ENCODE peak calls at places on chromosome 4, in ten cellular contexts. M is ovary; K is iris pigment epithelial cell; V is GM04503; W is cerebellar nuclear complex; F is activated T-cell treated with anti-CD3 and anti-CD28 coated beads, Interleukin-2, amount 50 U/mL, for 72 hours; U is AG09319; H is transverse colon; B is putamen; Q is hippocampal formation. L is an unnamed sample.

GRCh38 chr4:124061413-124061812 is 651.1 kb downstream of the ANKRD50 start:
- DNase-seq in F (no peak), W (no peak), H (no peak), U (peak), M (no peak), K (peak), Q (no peak), B (no peak), V (no peak), L (no peak)

GRCh38 chr4:19583827-19584569 is 667.7 kb upstream of the SLIT2 start:
- DNase-seq in F (no peak), B (no peak), K (peak), U (no peak), H (no peak), V (no peak), Q (no peak), W (no peak), M (no peak), L (no peak)

GRCh38 chr4:20428410-20429160 is 176.9 kb downstream of the SLIT2 start:
- DNase-seq in K (peak), M (no peak), Q (no peak), U (no peak), H (no peak), F (no peak), V (no peak), W (no peak), B (peak), L (no peak)

GRCh38 chr4:96736352-96736889 is 896.5 kb downstream of the PDHA2 start:
- DNase-seq in W (no peak), H (no peak), F (no peak), V (no peak), U (no peak), M (no peak), K (peak), B (no peak), Q (no peak), L (no peak)

GRCh38 chr4:88320780-88321373 is 36.5 kb upstream of the PPM1K start:
- DNase-seq in V (no peak), U (no peak), M (no peak), W (no peak), B (peak), H (peak), K (peak), F (peak), Q (peak), L (peak)

GRCh38 chr4:113574636-113575103 is 186.9 kb downstream of the CAMK2D start:
- DNase-seq in M (no peak), V (peak), H (no peak), U (no peak), W (no peak), F (no peak), Q (no peak), B (no peak), K (peak), L (no peak)

GRCh38 chr4:143559757-143560147 is 46.2 kb downstream of the SMARCA5 start:
- DNase-seq in K (no peak), V (no peak), U (no peak), W (no peak), H (no peak), M (peak), B (no peak), F (peak), Q (no peak), L (peak)

GRCh38 chr4:114318309-114318708 is 280.3 kb upstream of the UGT8 start:
- DNase-seq in F (no peak), Q (no peak), W (no peak), U (peak), V (no peak), H (no peak), M (no peak), K (peak), B (no peak), L (no peak)

GRCh38 chr4:145248971-145249370 is 68.6 kb upstream of the OTUD4 start:
- DNase-seq in V (no peak), U (no peak), F (no peak), H (no peak), K (no peak), Q (no peak), M (no peak), W (no peak), B (peak), L (no peak)

GRCh38 chr4:8181119-8181518 is 18.0 kb upstream of the SH3TC1 start:
- DNase-seq in K (no peak), H (no peak), V (no peak), W (no peak), B (no peak), M (no peak), F (no peak), U (no peak), Q (no peak), L (no peak)

GRCh38 chr4:140372607-140373327 is 679 bp upstream of the SCOC start:
- DNase-seq in F (peak), H (peak), B (peak), K (peak), U (no peak), M (no peak), W (no peak), V (no peak), Q (no peak), L (peak)

GRCh38 chr4:165462009-165462408 is 83.2 kb downstream of the CPE start:
- DNase-seq in M (no peak), V (no peak), F (no peak), B (no peak), H (no peak), K (no peak), U (no peak), W (no peak), Q (no peak), L (no peak)